ENCODE peak calls at places on chromosomes 16 and 17, in eight cellular contexts. N, S, A, U, B, C, Q and T are unnamed samples.

GRCh38 chr16:22210285-22210684 is 4.2 kb downstream of the EEF2K start:
- DNase-seq in U (no peak), C (no peak), A (no peak), B (no peak), S (no peak), Q (no peak), N (no peak), T (no peak)

GRCh38 chr17:2253362-2253761 is 50.2 kb downstream of the SMG6 start:
- DNase-seq in S (no peak), B (no peak), N (no peak), A (no peak), Q (no peak), U (no peak), C (no peak), T (no peak)

GRCh38 chr16:84312783-84313382 is 18.2 kb downstream of the WFDC1 start:
- DNase-seq in S (no peak), C (peak), Q (peak), B (no peak), N (no peak), A (peak), U (no peak), T (no peak)

GRCh38 chr16:349211-349610 is 3.3 kb downstream of the AXIN1 start:
- DNase-seq in C (no peak), S (peak), U (no peak), N (no peak), Q (no peak), A (no peak), B (no peak), T (no peak)

GRCh38 chr16:19901164-19901563 is 16.5 kb upstream of the GPRC5B start:
- DNase-seq in B (no peak), N (no peak), U (no peak), A (no peak), C (no peak), Q (no peak), S (no peak), T (no peak)

GRCh38 chr17:31093866-31094599 is 744 bp upstream of the NF1 start:
- DNase-seq in N (no peak), A (no peak), U (peak), Q (no peak), C (no peak), B (no peak), S (no peak), T (no peak)

GRCh38 chr16:70715860-70716357 is 30.1 kb upstream of the MTSS2 start:
- DNase-seq in A (no peak), C (no peak), Q (peak), U (no peak), B (no peak), S (no peak), N (no peak), T (peak)

GRCh38 chr17:55086635-55087058 is 118.1 kb downstream of the STXBP4 start:
- DNase-seq in C (no peak), B (no peak), S (no peak), A (no peak), N (no peak), Q (no peak), U (no peak), T (no peak)

GRCh38 chr17:17075037-17075755 is 32.9 kb downstream of the MPRIP start:
- DNase-seq in Q (peak), U (no peak), C (peak), S (no peak), B (no peak), A (no peak), N (no peak), T (no peak)

GRCh38 chr17:76272541-76273434 is 7.6 kb downstream of the UBALD2 start:
- DNase-seq in A (peak), Q (no peak), C (no peak), N (no peak), B (no peak), S (no peak), U (no peak), T (no peak)

GRCh38 chr17:80855968-80856862 is 135.4 kb upstream of the CHMP6 start:
- DNase-seq in N (no peak), S (peak), B (peak), C (peak), A (peak), U (no peak), Q (no peak), T (peak)

GRCh38 chr16:72066747-72067146 is 3.7 kb downstream of the HPR start:
- DNase-seq in Q (no peak), B (no peak), N (no peak), C (no peak), A (no peak), U (no peak), S (no peak), T (peak)

GRCh38 chr17:14124854-14125253 is 55.5 kb downstream of the COX10 start:
- DNase-seq in U (no peak), N (no peak), S (no peak), C (no peak), A (no peak), B (no peak), Q (no peak), T (no peak)

GRCh38 chr17:31321481-31321880 is at the start of gene EVI2A:
- DNase-seq in N (no peak), B (no peak), Q (peak), U (no peak), S (peak), A (no peak), C (no peak), T (peak)

GRCh38 chr16:81885976-81886586 is 107.0 kb downstream of the PLCG2 start:
- DNase-seq in Q (no peak), N (no peak), C (no peak), U (peak), S (no peak), A (no peak), B (no peak), T (peak)

GRCh38 chr16:12113581-12114375 is 137.2 kb downstream of the SNX29 start:
- DNase-seq in C (no peak), U (no peak), B (no peak), Q (no peak), N (no peak), S (no peak), A (no peak), T (no peak)

GRCh38 chr16:58222532-58223316 is 24.8 kb upstream of the CSNK2A2 start:
- DNase-seq in S (no peak), B (no peak), U (no peak), C (no peak), A (peak), N (no peak), Q (no peak), T (peak)

GRCh38 chr17:82077617-82078358 is 12.2 kb upstream of the DUS1L start:
- DNase-seq in C (no peak), A (peak), Q (peak), B (no peak), N (no peak), S (no peak), U (no peak), T (no peak)

GRCh38 chr16:66511615-66512500 is 38.1 kb downstream of the TK2 start:
- DNase-seq in U (no peak), S (no peak), A (no peak), C (peak), N (no peak), B (no peak), Q (no peak), T (peak)

GRCh38 chr16:85491798-85492616 is 121.1 kb upstream of the GSE1 start:
- DNase-seq in Q (peak), U (peak), S (no peak), C (peak), B (peak), A (no peak), N (no peak), T (no peak)

GRCh38 chr16:57938936-57939871 is 31.7 kb downstream of the CNGB1 start:
- DNase-seq in Q (peak), C (no peak), U (no peak), N (no peak), S (no peak), A (no peak), B (peak), T (peak)

GRCh38 chr17:40091691-40092397 is 8.5 kb downstream of the NR1D1 start:
- DNase-seq in U (no peak), N (no peak), Q (no peak), S (no peak), C (no peak), A (no peak), B (peak), T (no peak)
- TF ChIP-seq POLR2A in U (peak), N (no peak), Q (no peak), S (no peak), C (no peak), A (no peak), B (no peak), T (no peak)

GRCh38 chr16:2883027-2883846 is at the start of gene FLYWCH2:
- DNase-seq in S (peak), A (peak), N (peak), U (peak), Q (peak), C (peak), B (peak), T (peak)
- TF ChIP-seq POLR2A in S (peak), A (peak), N (peak), U (peak), Q (peak), C (peak), B (no peak), T (peak)

GRCh38 chr16:29807426-29808218 is 1.3 kb downstream of the MAZ start:
- DNase-seq in S (no peak), U (peak), Q (peak), B (peak), C (peak), N (no peak), A (peak), T (no peak)

GRCh38 chr16:29806096-29806579 is at the start of gene MAZ:
- DNase-seq in N (no peak), B (no peak), A (peak), S (no peak), U (no peak), C (no peak), Q (no peak), T (peak)

GRCh38 chr16:29808219-29808900 is 2.0 kb downstream of the MAZ start:
- DNase-seq in A (peak), N (no peak), S (no peak), Q (no peak), B (no peak), C (no peak), U (no peak), T (no peak)

GRCh38 chr16:29805232-29806095 is 865 bp upstream of the MAZ start:
- DNase-seq in B (peak), S (peak), Q (peak), A (peak), U (peak), C (peak), N (peak), T (peak)

DNA sequence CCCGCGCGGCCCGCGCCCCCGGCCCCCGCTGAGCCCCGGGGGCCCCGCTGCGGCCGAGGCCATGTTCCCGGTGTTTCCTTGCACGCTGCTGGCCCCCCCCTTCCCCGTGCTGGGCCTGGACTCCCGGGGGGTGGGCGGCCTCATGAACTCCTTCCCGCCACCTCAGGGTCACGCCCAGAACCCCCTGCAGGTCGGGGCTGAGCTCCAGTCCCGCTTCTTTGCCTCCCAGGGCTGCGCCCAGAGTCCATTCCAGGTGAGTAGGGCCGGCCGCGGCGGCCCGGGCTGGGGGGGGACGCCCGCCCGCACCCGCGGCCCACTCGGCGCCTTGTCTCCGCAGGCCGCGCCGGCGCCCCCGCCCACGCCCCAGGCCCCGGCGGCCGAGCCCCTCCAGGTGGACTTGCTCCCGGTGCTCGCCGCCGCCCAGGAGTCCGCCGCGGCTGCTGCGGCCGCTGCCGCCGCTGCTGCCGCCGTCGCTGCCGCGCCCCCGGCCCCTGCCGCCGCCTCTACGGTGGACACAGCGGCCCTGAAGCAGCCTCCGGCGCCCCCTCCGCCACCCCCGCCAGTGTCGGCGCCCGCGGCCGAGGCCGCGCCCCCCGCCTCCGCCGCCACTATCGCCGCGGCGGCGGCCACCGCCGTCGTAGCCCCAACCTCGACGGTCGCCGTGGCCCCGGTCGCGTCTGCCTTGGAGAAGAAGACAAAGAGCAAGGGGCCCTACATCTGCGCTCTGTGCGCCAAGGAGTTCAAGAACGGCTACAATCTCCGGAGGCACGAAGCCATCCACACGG is 504 bp downstream of the MAZ start:
- DNase-seq in N (no peak), Q (peak), U (peak), A (peak), B (no peak), C (peak), S (no peak), T (peak)
- TF ChIP-seq POLR2A in N (no peak), Q (no peak), U (peak), A (no peak), B (no peak), C (no peak), S (peak), T (peak)

DNA sequence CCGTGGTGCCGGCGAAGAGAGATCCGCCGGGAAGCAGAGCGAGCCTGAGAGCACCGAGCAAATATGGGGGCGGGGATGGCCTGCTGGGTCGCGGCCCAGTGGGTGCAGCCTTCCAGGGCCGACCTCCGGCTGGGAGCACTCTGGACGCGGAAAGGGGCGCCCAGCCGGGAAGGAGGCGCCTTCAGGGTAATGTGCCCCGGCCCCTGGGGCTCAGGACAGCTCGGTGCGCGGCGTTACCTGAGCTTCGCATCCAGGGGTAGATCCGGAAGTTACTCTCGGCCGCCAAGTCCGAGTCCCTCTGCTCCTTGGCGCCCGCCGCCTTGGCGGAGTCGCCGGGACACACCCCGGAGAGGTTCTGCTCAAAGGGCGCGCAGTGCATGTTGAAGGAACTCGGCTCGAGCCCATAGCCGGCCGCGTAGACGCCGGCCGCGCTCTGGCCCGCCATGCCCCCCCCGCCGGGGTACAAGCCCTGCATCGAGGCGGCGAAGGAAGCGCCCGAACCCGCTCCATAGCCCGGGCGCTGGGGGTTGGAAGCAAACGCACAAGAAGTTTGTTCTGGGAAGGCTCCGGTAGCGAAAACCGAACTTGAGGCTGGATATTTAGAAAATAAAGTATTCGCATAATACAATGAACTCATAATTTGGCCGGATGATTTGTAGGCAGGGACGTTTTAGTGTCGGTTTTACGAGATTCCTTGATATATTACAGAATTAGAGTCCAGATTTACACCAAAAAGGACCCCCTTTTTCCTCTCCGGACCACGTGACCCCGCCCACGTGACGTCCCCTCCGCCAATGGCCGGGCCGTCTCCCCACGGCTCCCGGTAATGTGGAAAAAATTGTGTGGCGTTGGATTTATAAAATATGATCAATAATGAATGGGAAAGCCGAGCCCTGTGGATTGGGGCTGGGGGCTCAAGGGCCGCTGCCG is at the start of gene HOXB7:
- DNase-seq in S (no peak), C (peak), B (no peak), A (peak), Q (peak), U (no peak), N (no peak), T (no peak)
- TF ChIP-seq POLR2A in S (peak), C (no peak), B (no peak), A (no peak), Q (no peak), U (no peak), N (no peak), T (peak)